ENCODE peak calls at places on chromosomes 16 and 17, in eight cellular contexts. L is ovary, Y is prostate gland, Z is adrenal gland, T is stomach, V is K562, K is uterus, F is IMR-90. S is an unnamed sample.

GRCh38 chr17:9406046-9406631 is 169.5 kb downstream of the STX8 start:
- DNase-seq in L (no peak), Y (no peak), Z (no peak), T (no peak), V (no peak), K (no peak), F (peak; percentile 49), S (no peak)

GRCh38 chr17:28004344-28004743 is 38.1 kb upstream of the NLK start:
- DNase-seq in L (no peak), Y (no peak), Z (no peak), T (no peak), V (no peak), K (no peak), F (no peak), S (no peak)

GRCh38 chr17:67712375-67712774 is 5.4 kb upstream of the NOL11 start:
- DNase-seq in L (no peak), Y (no peak), Z (no peak), T (no peak), V (no peak), K (no peak), F (no peak), S (no peak)

GRCh38 chr17:32835291-32835761 is 41.6 kb downstream of the MYO1D start:
- DNase-seq in L (no peak), Y (no peak), Z (no peak), T (no peak), V (no peak), K (no peak), F (no peak), S (no peak)

GRCh38 chr16:46650224-46650623 is 29.0 kb upstream of the SHCBP1 start:
- DNase-seq in L (no peak), Y (no peak), Z (no peak), T (no peak), V (no peak), K (peak; percentile 28), F (peak; percentile 80), S (no peak)

GRCh38 chr17:44990994-44991393 is 22.9 kb upstream of the C1QL1 start:
- DNase-seq in L (no peak), Y (no peak), Z (no peak), T (no peak), V (no peak), K (no peak), F (no peak), S (no peak)

GRCh38 chr17:31289790-31290189 is 7.2 kb downstream of the OMG start:
- DNase-seq in L (no peak), Y (no peak), Z (no peak), T (no peak), V (no peak), K (no peak), F (no peak), S (no peak)

GRCh38 chr16:83501481-83501880 is 306.3 kb upstream of the HSBP1 start:
- DNase-seq in L (no peak), Y (no peak), Z (no peak), T (no peak), V (no peak), K (no peak), F (no peak), S (no peak)

GRCh38 chr17:44222112-44222869 is 2.8 kb upstream of the UBTF start:
- DNase-seq in L (peak; percentile 80), Y (peak; percentile 74), Z (peak; percentile 85), T (peak; percentile 76), V (peak; percentile 42), K (peak; percentile 85), F (peak; percentile 66), S (peak; percentile 71)

GRCh38 chr16:1499756-1500464 is 6.8 kb downstream of the TELO2 start:
- DNase-seq in L (peak; percentile 26), Y (no peak), Z (no peak), T (no peak), V (no peak), K (no peak), F (no peak), S (no peak)

GRCh38 chr17:28901866-28902818 is 737 bp downstream of the DHRS13 start:
- DNase-seq in L (peak; percentile 62), Y (peak; percentile 55), Z (no peak), T (peak; percentile 46), V (peak; percentile 80), K (peak; percentile 41), F (no peak), S (no peak)

GRCh38 chr17:82933911-82934310 is 94.1 kb upstream of the ZNF750 start:
- DNase-seq in L (no peak), Y (no peak), Z (no peak), T (peak; percentile 17), V (no peak), K (peak; percentile 10), F (no peak), S (no peak)

GRCh38 chr17:7886227-7887037 is 2.2 kb upstream of the CHD3 start:
- DNase-seq in L (peak; percentile 68), Y (peak; percentile 68), Z (peak; percentile 47), T (peak; percentile 54), V (no peak), K (peak; percentile 60), F (peak; percentile 7), S (peak; percentile 38)

GRCh38 chr16:77850637-77851330 is 62.4 kb downstream of the VAT1L start:
- DNase-seq in L (no peak), Y (no peak), Z (no peak), T (no peak), V (no peak), K (no peak), F (peak; percentile 60), S (peak; percentile 32)

GRCh38 chr16:70392606-70393005 is 45.9 kb downstream of the DDX19A start:
- DNase-seq in L (no peak), Y (no peak), Z (no peak), T (no peak), V (no peak), K (no peak), F (no peak), S (no peak)

GRCh38 chr16:66603537-66604375 is 748 bp upstream of the CMTM3 start:
- DNase-seq in L (peak; percentile 77), Y (peak; percentile 42), Z (peak; percentile 63), T (peak; percentile 37), V (peak; percentile 78), K (peak; percentile 73), F (peak; percentile 58), S (peak; percentile 61)
- TF ChIP-seq POLR2A in L (no peak), Y (no peak), Z (peak; percentile 8), T (no peak), V (peak; percentile 69), K (no peak), F (no peak), S (no peak)

DNA sequence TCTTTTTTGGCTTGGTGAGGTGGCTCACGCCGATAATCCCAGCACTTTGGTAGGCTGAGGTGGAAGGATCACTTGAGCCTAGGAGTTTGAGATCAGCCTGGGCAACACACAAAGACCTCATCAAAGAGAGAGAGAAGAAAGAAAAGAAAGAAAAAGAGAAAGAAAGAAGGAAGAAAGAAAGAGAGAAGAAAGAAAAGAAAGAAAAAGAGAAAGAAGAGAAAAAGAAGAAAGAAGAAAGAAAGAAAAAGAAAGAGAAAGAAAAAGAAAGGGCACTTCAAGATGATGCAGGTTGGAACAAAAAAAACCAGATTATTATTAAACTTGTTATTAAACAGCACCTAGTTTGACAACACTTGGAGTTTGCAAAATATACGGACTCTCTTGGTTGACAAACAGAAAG is 21.2 kb upstream of the ADCY9 start:
- DNase-seq in L (no peak), Y (no peak), Z (no peak), T (no peak), V (no peak), K (no peak), F (no peak), S (no peak)
- H3K4me3 ChIP-seq in L (no peak overlapping the region), Y (no peak overlapping the region), Z (no peak overlapping the region), T (no peak overlapping the region), V (no peak overlapping the region), K (no peak overlapping the region), F (no peak overlapping the region), S (no peak overlapping the region)

GRCh38 chr16:85629853-85630252 is 16.7 kb downstream of the GSE1 start:
- DNase-seq in L (no peak), Y (no peak), Z (no peak), T (no peak), V (no peak), K (no peak), F (no peak), S (no peak)

GRCh38 chr16:85631230-85631629 is 18.1 kb downstream of the GSE1 start:
- DNase-seq in L (no peak), Y (no peak), Z (no peak), T (no peak), V (no peak), K (no peak), F (no peak), S (no peak)

GRCh38 chr16:85627835-85628556 is 14.9 kb downstream of the GSE1 start:
- DNase-seq in L (no peak), Y (no peak), Z (no peak), T (no peak), V (no peak), K (no peak), F (no peak), S (no peak)

GRCh38 chr16:85628651-85629050 is 15.5 kb downstream of the GSE1 start:
- DNase-seq in L (no peak), Y (no peak), Z (no peak), T (no peak), V (no peak), K (no peak), F (no peak), S (no peak)

DNA sequence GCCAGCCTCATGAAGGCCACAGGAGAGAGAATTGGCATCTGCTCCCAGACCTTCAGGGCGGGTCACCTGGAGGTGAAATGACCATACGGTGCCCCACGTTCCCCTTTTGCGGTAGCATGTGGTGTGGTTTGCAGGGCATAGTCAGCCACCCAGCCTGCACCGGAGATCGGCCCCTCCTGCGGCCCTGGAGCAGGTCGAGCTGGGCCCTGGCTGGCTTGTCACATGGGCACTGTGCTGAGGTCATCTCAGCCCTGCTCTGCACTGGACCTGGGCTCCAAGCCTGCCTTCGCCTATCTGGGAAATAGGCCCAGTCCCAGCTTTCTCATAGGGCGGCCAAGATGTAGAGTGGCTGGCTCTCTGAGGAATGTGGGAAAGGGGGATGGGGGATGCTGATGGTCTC is 16.2 kb downstream of the GSE1 start:
- DNase-seq in L (no peak), Y (no peak), Z (no peak), T (no peak), V (no peak), K (no peak), F (no peak), S (no peak)
- H3K27ac ChIP-seq in L (no peak overlapping the region), Y (no peak overlapping the region), Z (peak overlapping the region; percentile 32), T (no peak overlapping the region), V (no peak overlapping the region), K (no peak overlapping the region), F (no peak overlapping the region), S (no peak overlapping the region)

DNA sequence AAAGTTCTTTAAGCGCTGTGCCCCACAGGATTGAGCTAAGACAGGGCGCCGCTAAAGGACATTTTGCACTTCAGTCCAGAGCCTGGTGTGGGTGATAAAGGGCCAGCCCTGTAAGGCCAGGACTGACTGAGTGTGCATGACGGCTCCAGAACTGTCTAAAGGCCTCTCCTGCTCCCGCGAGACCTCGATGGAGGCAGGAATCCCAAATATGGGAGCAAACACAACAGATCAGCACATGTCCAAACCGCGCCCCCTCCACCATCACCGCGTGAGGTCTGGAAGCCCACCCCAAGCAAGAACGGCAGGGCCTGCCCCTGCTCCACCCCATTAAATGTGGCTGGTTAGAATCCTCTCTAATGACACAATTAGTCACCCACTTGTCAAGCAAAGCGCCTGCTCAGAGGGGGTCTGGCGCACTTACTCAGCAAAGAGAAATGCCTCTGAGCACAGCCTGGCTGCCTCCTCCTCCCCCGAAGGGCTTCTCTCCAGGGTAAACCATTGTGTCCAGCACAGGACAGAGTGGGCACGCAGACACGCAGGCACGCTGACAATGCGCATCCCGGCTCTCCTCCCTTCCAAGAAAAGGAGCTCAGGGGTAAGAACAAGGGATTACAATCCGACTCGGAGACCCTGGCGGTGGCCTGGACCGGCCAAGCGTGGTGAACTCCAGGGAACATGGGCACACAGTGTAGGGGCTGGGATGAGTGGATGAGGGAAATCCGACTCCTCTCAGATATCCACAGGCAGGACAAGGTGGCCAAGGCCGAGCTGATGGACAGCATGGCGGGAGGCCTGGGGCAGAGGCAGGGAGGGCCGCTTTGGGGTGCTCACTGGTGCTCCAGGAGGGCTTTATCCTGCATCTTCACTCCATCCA is 1.5 kb downstream of the MXRA7 start:
- DNase-seq in L (peak; percentile 82), Y (peak; percentile 44), Z (peak; percentile 61), T (peak; percentile 50), V (no peak), K (peak; percentile 95), F (peak; percentile 99), S (no peak)
- TF ChIP-seq POLR2A in L (peak; percentile 36), Y (no peak), Z (peak; percentile 64), T (no peak), V (no peak), K (peak; percentile 51), F (peak; percentile 97), S (no peak)